ENCODE peak calls at places on chromosomes 16 and 17, in four cellular contexts. One of them, this sample, is unnamed.

GRCh38 chr16:1763521-1764511 is 7.5 kb downstream of the NME3 start:
- DNase-seq in NCI-H1930: no peak
- DNase-seq in NCI-H460: no peak
- DNase-seq in tibial artery: no peak
- DNase-seq in this sample: no peak

GRCh38 chr16:13919330-13919682 is 648 bp upstream of the ERCC4 start:
- DNase-seq in NCI-H1930: peak; percentile 70
- DNase-seq in tibial artery: no peak
- DNase-seq in NCI-H460: peak; percentile 46
- DNase-seq in this sample: no peak

GRCh38 chr17:41082565-41083136 is 1.3 kb upstream of the KRTAP4-7 start:
- DNase-seq in tibial artery: no peak
- DNase-seq in NCI-H460: no peak
- DNase-seq in NCI-H1930: no peak
- DNase-seq in this sample: no peak

GRCh38 chr16:75502916-75503605 is 7.8 kb upstream of the CHST6 start:
- DNase-seq in NCI-H460: no peak
- DNase-seq in NCI-H1930: no peak
- DNase-seq in tibial artery: no peak
- DNase-seq in this sample: no peak

GRCh38 chr16:31128711-31129567 is 6.6 kb downstream of the PRSS8 start:
- DNase-seq in NCI-H460: no peak
- DNase-seq in tibial artery: no peak
- DNase-seq in NCI-H1930: no peak
- DNase-seq in this sample: peak; percentile 26

GRCh38 chr17:48352630-48353029 is 77.4 kb downstream of the SKAP1 start:
- DNase-seq in NCI-H460: no peak
- DNase-seq in NCI-H1930: no peak
- DNase-seq in tibial artery: no peak
- DNase-seq in this sample: no peak

GRCh38 chr16:48317614-48318013 is 67.6 kb downstream of the SIAH1 start:
- DNase-seq in NCI-H1930: no peak
- DNase-seq in NCI-H460: no peak
- DNase-seq in tibial artery: no peak
- DNase-seq in this sample: no peak

GRCh38 chr16:78648517-78648916 is 549.1 kb downstream of the WWOX start:
- DNase-seq in NCI-H1930: no peak
- DNase-seq in tibial artery: no peak
- DNase-seq in NCI-H460: no peak
- DNase-seq in this sample: no peak

GRCh38 chr16:86050591-86051375 is 151.8 kb downstream of the IRF8 start:
- DNase-seq in tibial artery: no peak
- DNase-seq in NCI-H1930: no peak
- DNase-seq in NCI-H460: no peak
- DNase-seq in this sample: no peak

GRCh38 chr17:68700391-68700790 is 99.2 kb upstream of the FAM20A start:
- DNase-seq in NCI-H460: no peak
- DNase-seq in NCI-H1930: no peak
- DNase-seq in tibial artery: no peak
- DNase-seq in this sample: no peak

GRCh38 chr17:34885076-34885475 is 76.2 kb downstream of the CCT6B start:
- DNase-seq in tibial artery: no peak
- DNase-seq in NCI-H1930: no peak
- DNase-seq in NCI-H460: no peak
- DNase-seq in this sample: no peak

GRCh38 chr16:50635505-50636392 is 45.4 kb downstream of the SNX20 start:
- DNase-seq in NCI-H1930: no peak
- DNase-seq in NCI-H460: no peak
- DNase-seq in tibial artery: no peak
- DNase-seq in this sample: no peak

GRCh38 chr17:79288950-79289349 is 214.3 kb downstream of the ENGASE start:
- DNase-seq in NCI-H1930: no peak
- DNase-seq in NCI-H460: no peak
- DNase-seq in tibial artery: no peak
- DNase-seq in this sample: no peak

GRCh38 chr16:13519871-13520270 is 400.1 kb upstream of the ERCC4 start:
- DNase-seq in tibial artery: no peak
- DNase-seq in NCI-H460: no peak
- DNase-seq in NCI-H1930: no peak
- DNase-seq in this sample: no peak

GRCh38 chr17:66142428-66142827 is 49.5 kb downstream of the CEP112 start:
- DNase-seq in tibial artery: no peak
- DNase-seq in NCI-H1930: no peak
- DNase-seq in NCI-H460: no peak
- DNase-seq in this sample: no peak

This sample was measured in heart right ventricle.